ENCODE peak calls at places on chromosomes 11 and 22, in five cellular contexts. One of them, this sample, is unnamed.
A peak's percentile ranks its signal among the peaks of the same experiment; 100 is the strongest.

GRCh38 chr11:65112226-65112550 is 516 bp downstream of the TM7SF2 start:
- DNase-seq in PC-9: no peak
- DNase-seq in hepatocyte: no peak
- DNase-seq in HCT116: no peak
- DNase-seq in A549: no peak
- DNase-seq in this sample: no peak

GRCh38 chr22:37577957-37578356 is 1.9 kb downstream of the LGALS2 start:
- DNase-seq in PC-9: no peak
- DNase-seq in hepatocyte: no peak
- DNase-seq in HCT116: no peak
- DNase-seq in A549: no peak
- DNase-seq in this sample: no peak

GRCh38 chr11:69000831-69001245 is 12.2 kb downstream of the MRGPRF start:
- DNase-seq in PC-9: peak; percentile 57
- DNase-seq in hepatocyte: peak; percentile 68
- DNase-seq in HCT116: peak; percentile 27
- DNase-seq in A549: peak; percentile 60
- DNase-seq in this sample: no peak

GRCh38 chr22:49751318-49751967 is 76.2 kb downstream of the BRD1 start:
- DNase-seq in PC-9: no peak
- DNase-seq in hepatocyte: no peak
- DNase-seq in HCT116: no peak
- DNase-seq in A549: no peak
- DNase-seq in this sample: no peak

GRCh38 chr22:44753189-44754042 is 1.0 kb downstream of the ARHGAP8 start:
- DNase-seq in PC-9: no peak
- DNase-seq in hepatocyte: peak; percentile 84
- DNase-seq in HCT116: no peak
- DNase-seq in A549: no peak
- DNase-seq in this sample: no peak

GRCh38 chr22:43861529-43861928 is 784 bp downstream of the SULT4A1 start:
- DNase-seq in PC-9: no peak
- DNase-seq in hepatocyte: peak; percentile 61
- DNase-seq in HCT116: no peak
- DNase-seq in A549: no peak
- DNase-seq in this sample: no peak

GRCh38 chr22:30210235-30210831 is 36.2 kb downstream of the LIF start:
- DNase-seq in PC-9: peak; percentile 94
- DNase-seq in hepatocyte: peak; percentile 74
- DNase-seq in HCT116: peak; percentile 96
- DNase-seq in A549: peak; percentile 68
- DNase-seq in this sample: no peak

GRCh38 chr11:78192911-78193341 is 4.2 kb downstream of the USP35 start:
- DNase-seq in PC-9: no peak
- DNase-seq in hepatocyte: no peak
- DNase-seq in HCT116: no peak
- DNase-seq in A549: no peak
- DNase-seq in this sample: peak; percentile 23

GRCh38 chr11:77346906-77347603 is 45.6 kb upstream of the GDPD4 start:
- DNase-seq in PC-9: no peak
- DNase-seq in hepatocyte: no peak
- DNase-seq in HCT116: no peak
- DNase-seq in A549: no peak
- DNase-seq in this sample: no peak

GRCh38 chr11:109106201-109106906 is 315.6 kb upstream of the C11orf87 start:
- DNase-seq in PC-9: no peak
- DNase-seq in hepatocyte: no peak
- DNase-seq in HCT116: no peak
- DNase-seq in A549: no peak
- DNase-seq in this sample: no peak

GRCh38 chr11:22304337-22304961 is 33.7 kb upstream of the SLC17A6 start:
- DNase-seq in PC-9: no peak
- DNase-seq in hepatocyte: peak; percentile 48
- DNase-seq in HCT116: peak; percentile 18
- DNase-seq in A549: peak; percentile 21
- DNase-seq in this sample: no peak

GRCh38 chr11:30908272-30908671 is 322.1 kb upstream of the MPPED2 start:
- DNase-seq in PC-9: no peak
- DNase-seq in hepatocyte: no peak
- DNase-seq in HCT116: no peak
- DNase-seq in A549: no peak
- DNase-seq in this sample: no peak

GRCh38 chr11:117989351-117990102 is 3.3 kb downstream of the IL10RA start:
- DNase-seq in PC-9: no peak
- DNase-seq in hepatocyte: no peak
- DNase-seq in HCT116: no peak
- DNase-seq in A549: no peak
- DNase-seq in this sample: no peak

GRCh38 chr22:17065433-17065832 is 19.4 kb upstream of the IL17RA start:
- DNase-seq in PC-9: no peak
- DNase-seq in hepatocyte: no peak
- DNase-seq in HCT116: no peak
- DNase-seq in A549: no peak
- DNase-seq in this sample: no peak

GRCh38 chr11:32309541-32310217 is 125.7 kb downstream of the WT1 start:
- DNase-seq in PC-9: no peak
- DNase-seq in hepatocyte: no peak
- DNase-seq in HCT116: no peak
- DNase-seq in A549: no peak
- DNase-seq in this sample: no peak

GRCh38 chr11:48055292-48056132 is 75.2 kb downstream of the PTPRJ start:
- DNase-seq in PC-9: peak; percentile 81
- DNase-seq in hepatocyte: peak; percentile 44
- DNase-seq in HCT116: no peak
- DNase-seq in A549: no peak
- DNase-seq in this sample: no peak

GRCh38 chr11:61828379-61828628 is 204 bp downstream of the FADS2 start:
- DNase-seq in PC-9: no peak
- DNase-seq in hepatocyte: no peak
- DNase-seq in HCT116: no peak
- DNase-seq in A549: no peak
- DNase-seq in this sample: no peak

GRCh38 chr22:49969751-49970527 is 9.4 kb downstream of the PIM3 start:
- DNase-seq in PC-9: no peak
- DNase-seq in hepatocyte: peak; percentile 15
- DNase-seq in HCT116: no peak
- DNase-seq in A549: no peak
- DNase-seq in this sample: peak; percentile 43

GRCh38 chr11:104254347-104254746 is 90.4 kb upstream of the PDGFD start:
- DNase-seq in PC-9: peak; percentile 3
- DNase-seq in hepatocyte: peak; percentile 40
- DNase-seq in HCT116: peak; percentile 46
- DNase-seq in A549: no peak
- DNase-seq in this sample: no peak

GRCh38 chr22:39654959-39655579 is 84.5 kb downstream of the CACNA1I start:
- DNase-seq in PC-9: no peak
- DNase-seq in hepatocyte: no peak
- DNase-seq in HCT116: no peak
- DNase-seq in A549: no peak
- DNase-seq in this sample: no peak

GRCh38 chr11:20000393-20001134 is 159.7 kb downstream of the DBX1 start:
- DNase-seq in PC-9: no peak
- DNase-seq in hepatocyte: peak; percentile 61
- DNase-seq in HCT116: no peak
- DNase-seq in A549: no peak
- DNase-seq in this sample: peak; percentile 41

GRCh38 chr11:120597250-120597649 is 85.7 kb downstream of the GRIK4 start:
- DNase-seq in PC-9: no peak
- DNase-seq in hepatocyte: no peak
- DNase-seq in HCT116: no peak
- DNase-seq in A549: no peak
- DNase-seq in this sample: no peak

GRCh38 chr11:61512435-61512834 is 3.9 kb downstream of the LRRC10B start:
- DNase-seq in PC-9: no peak
- DNase-seq in hepatocyte: peak; percentile 64
- DNase-seq in HCT116: no peak
- DNase-seq in A549: no peak
- DNase-seq in this sample: no peak

GRCh38 chr11:76796511-76797203 is 13.5 kb downstream of the TSKU start:
- DNase-seq in PC-9: no peak
- DNase-seq in hepatocyte: no peak
- DNase-seq in HCT116: no peak
- DNase-seq in A549: no peak
- DNase-seq in this sample: no peak

GRCh38 chr22:36417281-36417686 is 29.5 kb upstream of the MYH9 start:
- DNase-seq in PC-9: peak; percentile 68
- DNase-seq in hepatocyte: no peak
- DNase-seq in HCT116: no peak
- DNase-seq in A549: no peak
- DNase-seq in this sample: no peak

GRCh38 chr22:40300884-40301672 is 45.2 kb upstream of the ADSL start:
- DNase-seq in PC-9: no peak
- DNase-seq in hepatocyte: no peak
- DNase-seq in HCT116: no peak
- DNase-seq in A549: no peak
- DNase-seq in this sample: no peak

GRCh38 chr11:65147352-65148075 is 13.2 kb upstream of the SYVN1 start:
- DNase-seq in PC-9: no peak
- DNase-seq in hepatocyte: no peak
- DNase-seq in HCT116: no peak
- DNase-seq in A549: no peak
- DNase-seq in this sample: no peak

GRCh38 chr11:96426356-96427103 is 36.7 kb downstream of the JRKL start:
- DNase-seq in PC-9: no peak
- DNase-seq in hepatocyte: peak; percentile 47
- DNase-seq in HCT116: peak; percentile 19
- DNase-seq in A549: peak; percentile 10
- DNase-seq in this sample: no peak

DNA sequence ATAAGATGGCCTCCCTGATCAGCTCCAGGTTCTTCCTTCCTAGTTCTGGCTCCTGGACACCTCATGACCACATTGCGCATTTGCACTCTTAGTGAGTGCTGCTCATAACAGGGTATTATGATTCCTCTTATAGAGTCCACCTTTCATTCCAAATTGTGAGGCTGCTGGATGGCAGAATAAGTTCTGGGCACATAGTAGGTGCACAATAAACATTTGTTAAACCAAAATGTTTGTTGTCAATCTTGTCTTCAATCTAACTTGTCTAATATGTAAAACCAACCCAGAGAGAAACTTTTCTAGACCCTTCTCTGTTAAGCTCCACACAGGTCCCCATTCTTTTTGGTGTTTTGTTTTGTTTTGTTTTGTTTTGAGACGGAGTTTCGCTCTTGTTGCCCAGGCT is 22.6 kb upstream of the ZBTB16 start:
- DNase-seq in PC-9: no peak
- DNase-seq in hepatocyte: no peak
- DNase-seq in HCT116: no peak
- DNase-seq in A549: no peak
- DNase-seq in this sample: no peak
- H3K27ac ChIP-seq in PC-9: no peak overlapping the region
- H3K27ac ChIP-seq in hepatocyte: peak overlapping the region; percentile 36
- H3K27ac ChIP-seq in HCT116: no peak overlapping the region
- H3K27ac ChIP-seq in A549: peak overlapping the region; percentile 66
- H3K27ac ChIP-seq in this sample: no peak overlapping the region

DNA sequence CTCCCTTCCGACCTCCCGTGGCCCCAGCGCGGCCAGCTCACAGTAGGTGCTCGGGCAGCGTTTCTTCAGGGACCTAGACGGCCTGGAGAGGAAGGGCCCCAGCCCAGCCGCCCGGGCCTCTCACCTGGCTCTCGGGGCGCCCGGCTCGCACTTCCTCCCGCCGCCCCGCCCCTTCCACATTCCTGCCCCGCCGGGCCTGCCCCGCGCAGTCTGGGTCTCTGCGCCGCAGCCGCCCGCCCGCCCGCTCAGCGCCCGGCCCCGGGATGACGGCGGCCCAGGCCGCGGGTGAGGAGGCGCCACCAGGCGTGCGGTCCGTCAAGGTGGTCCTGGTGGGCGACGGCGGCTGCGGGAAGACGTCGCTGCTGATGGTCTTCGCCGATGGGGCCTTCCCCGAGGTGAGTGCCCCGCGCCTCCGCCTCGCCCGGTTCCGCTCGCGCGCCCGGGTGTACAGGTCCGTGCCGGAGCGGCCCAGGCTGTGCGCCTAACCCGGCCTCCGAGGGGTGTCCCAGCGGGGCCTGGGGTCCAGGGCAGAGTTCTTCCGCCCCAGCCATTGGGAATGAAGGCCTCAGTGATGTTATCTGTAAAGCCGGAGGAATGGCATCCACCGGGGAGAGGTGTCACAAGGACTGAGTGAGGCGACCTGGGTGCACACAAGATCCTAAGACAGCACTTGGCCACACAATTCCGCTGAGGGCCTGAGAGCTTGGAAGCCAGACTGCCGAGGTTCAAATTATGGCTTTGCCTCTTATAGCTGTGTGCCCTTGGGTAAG is at the start of gene RHOD:
- DNase-seq in PC-9: peak; percentile 79
- DNase-seq in hepatocyte: peak; percentile 89
- DNase-seq in HCT116: no peak
- DNase-seq in A549: no peak
- DNase-seq in this sample: no peak
- H3K4me3 ChIP-seq in PC-9: peak within 1 kb of the TSS; percentile 82
- H3K4me3 ChIP-seq in hepatocyte: peak within 1 kb of the TSS; percentile 96
- H3K4me3 ChIP-seq in HCT116: peak within 1 kb of the TSS; percentile 77
- H3K4me3 ChIP-seq in A549: peak within 1 kb of the TSS; percentile 66
- H3K4me3 ChIP-seq in this sample: peak within 1 kb of the TSS; percentile 36

DNA sequence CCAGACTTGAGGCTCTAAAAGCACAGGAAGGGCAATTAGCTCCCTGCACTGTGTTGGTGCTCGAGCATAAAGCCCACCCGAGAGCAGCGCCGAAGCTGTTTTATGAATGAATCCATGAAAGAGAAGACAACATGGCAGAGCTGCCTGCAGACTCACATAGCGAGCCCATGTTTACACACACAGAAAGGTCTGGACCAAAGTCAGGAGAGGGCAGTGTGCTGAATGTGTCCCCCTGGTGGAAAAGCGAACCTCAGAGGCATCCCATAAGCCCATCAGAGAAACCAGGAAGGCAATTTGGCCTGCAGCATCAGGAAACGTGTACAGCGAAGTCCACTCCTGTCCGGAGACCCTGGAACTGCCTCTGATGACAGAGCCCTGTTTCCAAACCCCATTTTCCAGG is 37.1 kb downstream of the CHRDL2 start:
- DNase-seq in PC-9: no peak
- DNase-seq in hepatocyte: no peak
- DNase-seq in HCT116: no peak
- DNase-seq in A549: no peak
- DNase-seq in this sample: no peak
- H3K27ac ChIP-seq in PC-9: peak overlapping the region; percentile 58
- H3K27ac ChIP-seq in hepatocyte: no peak overlapping the region
- H3K27ac ChIP-seq in HCT116: no peak overlapping the region
- H3K27ac ChIP-seq in A549: peak overlapping the region; percentile 84
- H3K27ac ChIP-seq in this sample: no peak overlapping the region

DNA sequence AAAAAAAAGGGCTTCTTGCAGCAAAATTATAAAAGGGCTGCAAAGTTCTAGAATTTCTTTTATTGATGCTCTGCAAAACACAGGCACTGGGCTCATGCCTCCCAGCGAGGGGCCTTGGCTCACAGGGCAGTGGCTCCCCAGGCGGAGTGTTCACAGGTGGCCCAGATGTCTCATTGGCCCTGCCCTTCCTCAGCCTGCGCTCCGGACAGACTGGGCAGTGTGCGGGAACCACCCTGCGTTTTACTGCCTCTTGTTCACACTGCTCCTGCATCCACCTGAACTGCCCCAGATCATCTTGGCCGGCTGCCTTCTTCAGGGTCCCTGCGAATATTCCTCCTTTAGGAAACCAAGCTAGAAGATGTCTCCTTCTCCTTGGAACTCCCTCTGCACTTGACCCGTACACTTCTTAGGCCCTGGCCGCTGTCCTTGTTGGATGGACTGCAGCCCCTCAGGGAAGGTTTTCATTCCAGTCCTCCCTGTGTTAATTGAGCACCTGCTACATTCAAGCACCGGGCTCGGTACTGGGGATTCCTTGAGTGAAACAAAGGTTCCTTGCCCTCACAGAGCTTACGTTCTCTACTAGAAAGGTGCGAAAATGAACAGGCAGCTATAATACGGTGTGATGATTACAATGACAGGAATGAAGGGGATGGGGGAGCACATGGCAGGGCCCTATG is 4.5 kb downstream of the TUBA8 start:
- DNase-seq in PC-9: no peak
- DNase-seq in hepatocyte: no peak
- DNase-seq in HCT116: no peak
- DNase-seq in A549: no peak
- DNase-seq in this sample: no peak
- H3K4me3 ChIP-seq in PC-9: no peak overlapping the region
- H3K4me3 ChIP-seq in hepatocyte: no peak overlapping the region
- H3K4me3 ChIP-seq in HCT116: no peak overlapping the region
- H3K4me3 ChIP-seq in A549: no peak overlapping the region
- H3K4me3 ChIP-seq in this sample: no peak overlapping the region

This sample was measured in dorsolateral prefrontal cortex.